ENCODE peak calls at places on chromosome 13, in five cellular contexts. B is PC-9, H is hepatocyte, M is OCI-LY7, R is GM23248. Y is an unnamed sample. For H3K4me1 and H3K79me2, the result is how much of the 10 kb centered on the place peaks cover.

GRCh38 chr13:94331281-94331680 is 148.2 kb downstream of the DCT start:
- DNase-seq in B (no peak), H (no peak), M (no peak), R (no peak), Y (no peak)

GRCh38 chr13:87128006-87128405 is 543.2 kb upstream of the SLITRK5 start:
- DNase-seq in B (no peak), H (no peak), M (no peak), R (peak), Y (no peak)

GRCh38 chr13:53201454-53202225 is 173.0 kb downstream of the OLFM4 start:
- DNase-seq in B (no peak), H (peak), M (no peak), R (peak), Y (peak)

GRCh38 chr13:89686171-89686570 is 1661.3 kb upstream of the MIR17HG start:
- DNase-seq in B (no peak), H (no peak), M (no peak), R (no peak), Y (no peak)

GRCh38 chr13:104779311-104779710 is 1713.1 kb upstream of the SLC10A2 start:
- DNase-seq in B (no peak), H (no peak), M (no peak), R (peak), Y (no peak)

GRCh38 chr13:50843256-50844043 is at the start of gene DLEU7:
- DNase-seq in B (no peak), H (peak), M (no peak), R (no peak), Y (peak)

GRCh38 chr13:32905864-32906180 is 110.4 kb upstream of the KL start:
- DNase-seq in B (no peak), H (no peak), M (no peak), R (peak), Y (no peak)

GRCh38 chr13:57314897-57315520 is 148.0 kb downstream of the PRR20E start:
- DNase-seq in B (no peak), H (no peak), M (no peak), R (no peak), Y (no peak)

GRCh38 chr13:93233997-93234416 is 7.4 kb downstream of the GPC6 start:
- DNase-seq in B (no peak), H (peak), M (peak), R (no peak), Y (no peak)

GRCh38 chr13:109093988-109094387 is 464.6 kb downstream of the MYO16 start:
- DNase-seq in B (no peak), H (no peak), M (no peak), R (no peak), Y (no peak)

GRCh38 chr13:39858794-39859193 is 203.3 kb downstream of the COG6 start:
- DNase-seq in B (no peak), H (no peak), M (no peak), R (no peak), Y (no peak)

GRCh38 chr13:75432811-75433244 is 49.1 kb downstream of the TBC1D4 start:
- DNase-seq in B (no peak), H (no peak), M (no peak), R (no peak), Y (no peak)

GRCh38 chr13:100803091-100803490 is 128.5 kb upstream of the TMTC4 start:
- DNase-seq in B (no peak), H (no peak), M (no peak), R (no peak), Y (no peak)

GRCh38 chr13:113849546-113849945 is 14.3 kb downstream of the GAS6 start:
- DNase-seq in B (no peak), H (no peak), M (no peak), R (no peak), Y (peak)

GRCh38 chr13:113850722-113851479 is 13.0 kb downstream of the GAS6 start:
- DNase-seq in B (no peak), H (no peak), M (no peak), R (no peak), Y (no peak)

GRCh38 chr13:113848431-113849260 is 15.2 kb downstream of the GAS6 start:
- DNase-seq in B (peak), H (no peak), M (no peak), R (no peak), Y (peak)

GRCh38 chr13:113851480-113851803 is 12.4 kb downstream of the GAS6 start:
- DNase-seq in B (no peak), H (no peak), M (no peak), R (no peak), Y (no peak)

GRCh38 chr13:113849981-113850721 is 13.7 kb downstream of the GAS6 start:
- DNase-seq in B (no peak), H (no peak), M (no peak), R (no peak), Y (peak)
- H3K4me1 ChIP-seq in B (under half), H (under half), M (under half), R (under half), Y (under half)

GRCh38 chr13:79483302-79483701 is 2.3 kb downstream of the NDFIP2 start:
- DNase-seq in B (no peak), H (no peak), M (no peak), R (peak), Y (peak)
- H3K79me2 ChIP-seq in B (half or more), H (half or more), M (under half), R (half or more), Y (half or more)

GRCh38 chr13:30869491-30869890 is 36.6 kb upstream of the MEDAG start:
- DNase-seq in B (no peak), H (no peak), M (no peak), R (peak), Y (no peak)

GRCh38 chr13:30865131-30866009 is 40.7 kb upstream of the MEDAG start:
- DNase-seq in B (peak), H (peak), M (peak), R (peak), Y (peak)

GRCh38 chr13:30864352-30865130 is 41.5 kb upstream of the MEDAG start:
- DNase-seq in B (no peak), H (peak), M (no peak), R (peak), Y (peak)

GRCh38 chr13:30868806-30869470 is 37.1 kb upstream of the MEDAG start:
- DNase-seq in B (no peak), H (no peak), M (no peak), R (peak), Y (no peak)

DNA sequence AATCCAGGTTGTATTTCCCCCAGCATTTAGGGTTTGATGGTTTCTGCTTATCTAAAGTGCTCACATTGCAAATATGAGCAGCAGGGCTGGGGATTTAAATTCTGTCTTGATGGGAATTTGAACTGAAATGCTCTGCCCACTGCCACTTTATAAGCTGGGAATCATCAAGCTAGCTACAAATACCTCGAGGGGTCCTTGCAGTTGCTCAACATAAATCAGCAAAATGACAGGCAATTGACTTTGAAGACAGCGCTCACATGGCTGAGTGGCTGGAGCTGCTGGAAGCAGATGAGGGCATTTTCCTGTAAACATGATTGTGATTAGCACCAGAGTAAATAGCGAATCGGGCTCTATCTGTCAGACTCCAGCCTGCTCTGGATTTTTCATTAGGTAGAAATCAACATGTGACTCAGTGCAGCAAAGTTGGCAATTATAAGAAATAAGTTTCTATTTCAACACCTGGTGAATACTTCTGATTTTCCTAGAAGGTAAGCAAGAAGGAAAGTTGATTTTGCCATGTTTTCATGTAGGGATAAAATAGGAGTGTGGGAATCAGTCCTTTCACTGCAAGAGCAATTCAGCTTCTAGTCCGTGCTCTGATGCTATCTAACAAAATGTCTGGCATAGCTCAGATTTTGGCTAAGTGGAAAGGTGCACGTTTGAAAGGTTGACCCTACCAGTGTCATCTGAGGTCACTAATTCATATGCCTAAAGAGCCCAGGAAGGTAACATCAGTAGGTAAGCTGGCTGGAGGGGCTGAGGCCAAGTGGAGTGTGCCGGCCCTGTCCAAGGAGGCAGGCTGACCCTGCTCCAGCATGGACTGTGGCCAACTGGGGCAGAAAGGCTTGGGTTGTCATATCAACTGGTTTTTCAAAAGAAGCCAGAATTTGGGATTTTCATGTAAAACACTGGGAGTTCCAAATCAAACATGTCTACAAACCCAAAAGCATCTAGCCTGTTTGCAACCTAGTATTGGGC is 39.1 kb upstream of the MEDAG start:
- DNase-seq in B (no peak), H (no peak), M (no peak), R (no peak), Y (no peak)
- H3K4me1 ChIP-seq in B (under half), H (half or more), M (under half), R (half or more), Y (half or more)

DNA sequence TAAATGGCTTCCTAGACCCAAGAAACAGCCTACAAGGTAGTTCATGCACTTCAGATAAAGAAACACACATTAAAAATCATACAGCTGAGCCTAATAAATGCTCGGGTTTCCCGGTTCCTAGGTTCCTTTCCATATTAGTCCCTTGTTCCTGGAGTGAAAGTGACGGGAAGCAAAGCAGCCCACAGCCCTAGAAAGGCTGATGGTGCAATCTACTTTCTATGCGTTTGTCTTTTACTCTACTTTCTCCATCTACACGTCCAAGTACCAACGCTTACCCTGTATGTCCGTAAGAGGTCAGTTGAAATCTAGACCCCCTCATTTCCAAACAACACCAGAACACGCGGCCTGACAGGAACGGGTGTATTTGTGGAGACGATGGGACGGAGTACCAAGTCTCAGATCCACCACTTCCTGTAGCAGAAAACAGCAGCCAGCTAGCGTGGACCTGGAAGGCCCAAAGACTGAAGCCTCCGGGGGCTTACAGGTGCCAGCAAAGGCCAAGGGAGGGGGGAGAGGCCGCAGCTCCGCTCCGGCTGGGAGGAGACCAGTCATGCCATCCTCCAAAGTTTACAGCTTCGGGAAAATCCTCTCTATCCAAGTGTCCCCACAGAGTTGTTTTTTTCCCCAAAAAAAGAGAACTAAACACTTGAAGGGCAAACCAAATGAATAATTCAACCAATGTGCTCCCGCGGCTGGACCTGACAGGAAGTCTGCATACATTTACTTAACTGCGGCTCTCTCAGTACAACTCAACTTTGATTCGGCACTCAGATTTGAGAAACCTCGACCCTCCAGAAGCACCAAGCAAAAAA is 34.1 kb downstream of the STK24 start:
- DNase-seq in B (no peak), H (no peak), M (no peak), R (peak), Y (peak)
- H3K79me2 ChIP-seq in B (half or more), H (half or more), M (half or more), R (half or more), Y (half or more)

GRCh38 chr13:20099319-20099718 is 61.5 kb downstream of the GJA3 start:
- DNase-seq in B (no peak), H (no peak), M (no peak), R (no peak), Y (no peak)
- H3K4me1 ChIP-seq in B (under half), H (under half), M (under half), R (under half), Y (under half)

GRCh38 chr13:41053384-41053826 is 7.9 kb upstream of the WBP4 start:
- DNase-seq in B (no peak), H (no peak), M (peak), R (peak), Y (peak)
- H3K79me2 ChIP-seq in B (half or more), H (half or more), M (half or more), R (half or more), Y (half or more)

GRCh38 chr13:61123533-61124269 is 291.9 kb downstream of the PCDH20 start:
- DNase-seq in B (no peak), H (no peak), M (no peak), R (no peak), Y (peak)

GRCh38 chr13:61128850-61129645 is 286.6 kb downstream of the PCDH20 start:
- DNase-seq in B (no peak), H (no peak), M (no peak), R (no peak), Y (no peak)
- H3K4me1 ChIP-seq in B (under half), H (under half), M (under half), R (under half), Y (under half)

DNA sequence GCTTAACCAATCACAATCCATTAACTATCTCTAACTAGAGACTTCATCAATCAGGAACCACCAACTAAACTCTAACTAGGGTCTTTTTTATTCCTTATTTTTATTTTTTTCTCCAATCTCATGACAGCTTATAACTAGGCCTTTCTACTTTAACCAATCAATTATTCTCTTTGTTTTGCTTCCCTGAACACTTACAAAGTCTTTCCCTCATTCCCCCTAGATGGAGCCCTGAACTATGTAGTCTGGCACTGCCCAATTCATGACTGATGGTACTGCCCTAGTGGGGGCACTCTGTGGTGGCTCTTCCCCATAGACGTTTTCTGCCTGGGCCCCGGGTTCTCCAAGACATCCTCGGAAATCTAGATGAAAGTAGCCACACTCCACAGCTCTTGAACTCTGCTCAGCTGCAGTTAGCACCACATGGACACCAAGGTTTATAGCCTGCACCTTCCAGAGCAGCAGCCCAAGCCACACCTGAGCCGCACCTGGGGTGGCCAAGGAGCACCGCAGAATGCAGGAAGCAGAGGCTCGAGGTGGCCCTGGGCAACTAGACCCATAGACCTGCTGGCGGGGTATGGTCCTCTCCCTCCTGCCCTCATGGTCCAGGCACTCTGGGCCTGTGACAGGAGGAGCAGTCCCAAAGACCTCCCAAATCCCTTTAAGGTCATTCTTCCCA is 6.6 kb downstream of the ATP7B start:
- DNase-seq in B (no peak), H (no peak), M (no peak), R (no peak), Y (no peak)
- H3K79me2 ChIP-seq in B (under half), H (half or more), M (under half), R (under half), Y (under half)

GRCh38 chr13:41465215-41465907 is 8.0 kb downstream of the RGCC start:
- DNase-seq in B (no peak), H (no peak), M (peak), R (peak), Y (peak)
- H3K4me1 ChIP-seq in B (under half), H (under half), M (half or more), R (under half), Y (under half)

DNA sequence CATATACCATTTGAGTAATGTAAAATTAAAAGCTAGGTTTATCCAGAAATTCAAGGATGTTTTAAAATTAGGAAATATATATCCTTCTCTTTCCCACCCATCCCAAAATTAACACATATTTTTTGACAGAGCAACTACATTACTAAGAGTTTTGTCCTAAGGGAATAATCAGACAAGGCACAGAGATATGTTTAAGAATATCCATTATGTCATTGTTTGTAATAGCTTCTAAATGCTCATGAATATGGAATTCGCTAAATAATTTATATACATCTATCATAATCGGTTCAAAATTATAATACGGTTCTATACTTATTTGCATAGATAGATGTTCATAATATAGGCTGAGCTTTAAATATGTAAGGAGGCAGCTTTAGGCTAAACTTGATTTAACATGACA is 9.8 kb downstream of the UBL3 start:
- DNase-seq in B (no peak), H (no peak), M (no peak), R (peak), Y (peak)
- H3K79me2 ChIP-seq in B (half or more), H (half or more), M (under half), R (half or more), Y (half or more)